ENCODE peak calls at places on chromosomes 12 and 14, in five cellular contexts. A is tibial nerve, X is nucleus accumbens, R is left colon, S is NCI-H1092 treated with DMSO at 0.1 percent for 48 hours. Q is an unnamed sample.

GRCh38 chr12:90280564-90281058 is 572.0 kb upstream of the ATP2B1 start:
- DNase-seq in A (no peak), X (no peak), R (no peak), S (no peak), Q (no peak)

GRCh38 chr14:101876539-101876938 is 87.8 kb upstream of the DYNC1H1 start:
- DNase-seq in A (peak), X (no peak), R (peak), S (no peak), Q (no peak)

GRCh38 chr14:76953196-76953945 is 75.1 kb downstream of the IRF2BPL start:
- DNase-seq in A (peak), X (no peak), R (peak), S (no peak), Q (no peak)

GRCh38 chr14:100662850-100663527 is 63.7 kb upstream of the DLK1 start:
- DNase-seq in A (peak), X (no peak), R (peak), S (peak), Q (peak)

GRCh38 chr12:5965950-5966383 is 20.9 kb upstream of the ANO2 start:
- DNase-seq in A (no peak), X (no peak), R (no peak), S (peak), Q (peak)

GRCh38 chr12:83074495-83074894 is 387.8 kb downstream of the TMTC2 start:
- DNase-seq in A (no peak), X (no peak), R (no peak), S (no peak), Q (no peak)

GRCh38 chr12:53211476-53212381 is 4.7 kb upstream of the ITGB7 start:
- DNase-seq in A (no peak), X (no peak), R (no peak), S (no peak), Q (no peak)

GRCh38 chr14:95495538-95496025 is 20.9 kb downstream of the SYNE3 start:
- DNase-seq in A (no peak), X (no peak), R (peak), S (no peak), Q (no peak)

GRCh38 chr14:75431011-75431410 is 3.2 kb downstream of the JDP2 start:
- DNase-seq in A (no peak), X (no peak), R (no peak), S (no peak), Q (no peak)

GRCh38 chr12:116222358-116222757 is 55.1 kb downstream of the MED13L start:
- DNase-seq in A (peak), X (no peak), R (peak), S (no peak), Q (no peak)

GRCh38 chr14:23494223-23494622 is 24.7 kb downstream of the NGDN start:
- DNase-seq in A (no peak), X (no peak), R (no peak), S (no peak), Q (peak)

GRCh38 chr12:43711348-43711747 is 47.2 kb downstream of the PUS7L start:
- DNase-seq in A (no peak), X (no peak), R (no peak), S (no peak), Q (no peak)

GRCh38 chr12:88056571-88056970 is 27.4 kb upstream of the C12orf50 start:
- DNase-seq in A (no peak), X (no peak), R (no peak), S (no peak), Q (no peak)

GRCh38 chr12:2094597-2094996 is 41.8 kb downstream of the CACNA1C start:
- DNase-seq in A (no peak), X (no peak), R (peak), S (no peak), Q (no peak)

GRCh38 chr14:59583755-59584154 is 7.1 kb upstream of the CCDC175 start:
- DNase-seq in A (no peak), X (no peak), R (no peak), S (no peak), Q (no peak)

GRCh38 chr12:113980537-113981337 is 14.6 kb upstream of the RBM19 start:
- DNase-seq in A (no peak), X (no peak), R (no peak), S (peak), Q (peak)

GRCh38 chr14:73726025-73726961 is 12.1 kb upstream of the PNMA1 start:
- DNase-seq in A (no peak), X (no peak), R (peak), S (no peak), Q (no peak)

GRCh38 chr14:32311294-32312009 is 17.6 kb upstream of the AKAP6 start:
- DNase-seq in A (no peak), X (no peak), R (no peak), S (no peak), Q (no peak)

GRCh38 chr12:18998343-18999270 is 130.9 kb upstream of the PLEKHA5 start:
- DNase-seq in A (no peak), X (no peak), R (no peak), S (peak), Q (no peak)

Q was measured in WTC11.